ENCODE peak calls at places on chromosomes 11 and 22, in eight cellular contexts. G is stimulated activated CD4-positive, alpha-beta T cell treated with anti-CD3 and anti-CD28 coated beads, Interleukin-2, amount 100 ng/mL, for 48 hours; X is psoas muscle; W is H9; Y is lung; H is smooth muscle cell of the brain vasculature; B is gastrocnemius medialis; K is central memory CD4-positive, alpha-beta T cell. U is an unnamed sample.

GRCh38 chr11:20467458-20468185 is 80.1 kb downstream of the PRMT3 start:
- DNase-seq in G (no peak), X (no peak), W (no peak), Y (no peak), H (no peak), B (no peak), K (no peak), U (no peak)

GRCh38 chr22:46673677-46674236 is 53.6 kb downstream of the GRAMD4 start:
- DNase-seq in G (no peak), X (no peak), W (no peak), Y (no peak), H (no peak), B (no peak), K (peak), U (no peak)

GRCh38 chr11:130217133-130217631 is 57.6 kb downstream of the ST14 start:
- DNase-seq in G (no peak), X (no peak), W (no peak), Y (peak), H (no peak), B (no peak), K (no peak), U (no peak)

GRCh38 chr11:64758330-64759079 is 1.3 kb downstream of the PYGM start:
- DNase-seq in G (no peak), X (peak), W (peak), Y (no peak), H (no peak), B (no peak), K (no peak), U (no peak)

GRCh38 chr11:64281957-64282770 is 2.3 kb downstream of the BAD start:
- DNase-seq in G (no peak), X (no peak), W (no peak), Y (no peak), H (no peak), B (no peak), K (no peak), U (no peak)

GRCh38 chr22:42369250-42370041 is 62.8 kb downstream of the NFAM1 start:
- DNase-seq in G (peak), X (peak), W (peak), Y (peak), H (peak), B (peak), K (peak), U (peak)

GRCh38 chr11:76696756-76697155 is 26.2 kb upstream of the LRRC32 start:
- DNase-seq in G (no peak), X (no peak), W (no peak), Y (no peak), H (no peak), B (no peak), K (no peak), U (no peak)

GRCh38 chr11:122664188-122664587 is 8.7 kb downstream of the UBASH3B start:
- DNase-seq in G (no peak), X (no peak), W (no peak), Y (no peak), H (no peak), B (no peak), K (no peak), U (no peak)